ENCODE peak calls at places on chromosome 21, in eight cellular contexts. A, K, M, F, U, C, N and E are unnamed samples.

GRCh38 chr21:33109574-33110339 is 39.8 kb downstream of the OLIG1 start:
- DNase-seq in A (no peak), K (no peak), M (no peak), F (no peak), U (peak), C (no peak), N (no peak), E (peak)

GRCh38 chr21:28737671-28738279 is 254.9 kb downstream of the LTN1 start:
- DNase-seq in A (no peak), K (no peak), M (peak), F (no peak), U (no peak), C (no peak), N (no peak), E (no peak)

GRCh38 chr21:36388835-36389234 is 3.6 kb downstream of the CHAF1B start:
- DNase-seq in A (no peak), K (no peak), M (peak), F (no peak), U (no peak), C (no peak), N (no peak), E (no peak)

GRCh38 chr21:45995686-45996179 is 14.2 kb downstream of the COL6A1 start:
- DNase-seq in A (no peak), K (no peak), M (no peak), F (no peak), U (no peak), C (no peak), N (peak), E (peak)

GRCh38 chr21:38996355-38996754 is 186.9 kb downstream of the PSMG1 start:
- DNase-seq in A (no peak), K (no peak), M (no peak), F (no peak), U (no peak), C (no peak), N (no peak), E (no peak)

GRCh38 chr21:42313501-42313969 is 1.7 kb downstream of the TFF3 start:
- DNase-seq in A (no peak), K (no peak), M (no peak), F (no peak), U (no peak), C (no peak), N (no peak), E (no peak)

GRCh38 chr21:26814374-26814773 is 30.8 kb downstream of the ADAMTS1 start:
- DNase-seq in A (no peak), K (no peak), M (peak), F (no peak), U (no peak), C (no peak), N (no peak), E (no peak)

GRCh38 chr21:46005481-46005881 is 23.9 kb downstream of the COL6A1 start:
- DNase-seq in A (no peak), K (no peak), M (no peak), F (no peak), U (no peak), C (no peak), N (no peak), E (no peak)

GRCh38 chr21:27077501-27077900 is 110.6 kb upstream of the ADAMTS5 start:
- DNase-seq in A (no peak), K (no peak), M (peak), F (no peak), U (no peak), C (no peak), N (no peak), E (no peak)

GRCh38 chr21:45724994-45725843 is 81.7 kb downstream of the PCBP3 start:
- DNase-seq in A (no peak), K (no peak), M (no peak), F (no peak), U (no peak), C (no peak), N (no peak), E (no peak)

GRCh38 chr21:43936186-43936967 is 71.4 kb downstream of the AGPAT3 start:
- DNase-seq in A (no peak), K (no peak), M (no peak), F (no peak), U (no peak), C (no peak), N (no peak), E (no peak)